ENCODE peak calls at places on chromosomes 13 and 19, in five cellular contexts. W is NCI-H2171 treated with DMSO at 0.1 percent for 48 hours; L is stimulated activated CD4-positive, alpha-beta T cell treated with anti-CD3 and anti-CD28 coated beads, TNF-alpha, amount 100 ng/mL, for 24 hours; G is T-helper 1 cell; R is HS-5. N is an unnamed sample.

GRCh38 chr13:31204592-31204991 is 4.8 kb downstream of the B3GLCT start:
- DNase-seq in L (no peak), G (peak; percentile 29), R (no peak), W (no peak), N (peak; percentile 50)

GRCh38 chr13:49516467-49516866 is 20.7 kb downstream of the PHF11 start:
- DNase-seq in W (peak; percentile 20), L (no peak), G (no peak), R (no peak), N (no peak)

GRCh38 chr13:102948006-102948405 is 102.2 kb downstream of the ERCC5 start:
- DNase-seq in L (no peak), G (no peak), W (no peak), R (no peak), N (no peak)

GRCh38 chr13:99500839-99501134 is 485 bp upstream of the TM9SF2 start:
- DNase-seq in W (no peak), G (no peak), R (no peak), L (no peak), N (no peak)

GRCh38 chr13:28495586-28496564 is 947 bp upstream of the FLT1 start:
- DNase-seq in G (no peak), R (no peak), W (no peak), L (no peak), N (no peak)

GRCh38 chr13:61944329-61944929 is 528.8 kb upstream of the PCDH20 start:
- DNase-seq in G (no peak), L (no peak), R (no peak), W (no peak), N (no peak)

GRCh38 chr13:63041640-63042414 is 1626.2 kb upstream of the PCDH20 start:
- DNase-seq in W (no peak), L (no peak), R (no peak), G (no peak), N (no peak)

GRCh38 chr13:53782400-53783030 is 753.9 kb downstream of the OLFM4 start:
- DNase-seq in R (no peak), W (peak; percentile 92), G (peak; percentile 17), L (no peak), N (peak; percentile 16)

GRCh38 chr19:51351266-51351990 is 9.5 kb upstream of the VSIG10L start:
- DNase-seq in R (no peak), G (no peak), L (no peak), W (no peak), N (no peak)